ENCODE peak calls at places on chromosomes 7 and 10, in four cellular contexts. E, T, V and C are unnamed samples.

GRCh38 chr10:58220769-58221448 is 46.8 kb downstream of the IPMK start:
- DNase-seq in E (no peak), V (peak; percentile 55), T (no peak), C (no peak)

GRCh38 chr10:113133497-113133896 is 183.4 kb downstream of the TCF7L2 start:
- DNase-seq in V (no peak), E (no peak), T (no peak), C (no peak)

GRCh38 chr10:10897400-10897799 is 120.3 kb upstream of the CELF2 start:
- DNase-seq in V (no peak), E (no peak), T (no peak), C (no peak)

GRCh38 chr10:5985029-5985428 is 7.7 kb upstream of the IL15RA start:
- DNase-seq in T (no peak), V (no peak), E (no peak), C (no peak)

GRCh38 chr7:65820287-65820950 is 52.5 kb upstream of the VKORC1L1 start:
- DNase-seq in T (no peak), V (no peak), E (peak; percentile 3), C (no peak)

GRCh38 chr10:70853031-70853430 is 35.3 kb downstream of the PCBD1 start:
- DNase-seq in T (no peak), V (peak; percentile 67), E (no peak), C (no peak)

GRCh38 chr7:110534241-110534931 is 556.5 kb upstream of the LRRN3 start:
- DNase-seq in V (peak; percentile 92), T (no peak), E (no peak), C (peak; percentile 30)

GRCh38 chr7:142828101-142828500 is 26.8 kb upstream of the EPHB6 start:
- DNase-seq in T (no peak), E (peak; percentile 65), V (no peak), C (peak; percentile 69)

GRCh38 chr7:99393363-99394187 is 14.8 kb downstream of the PDAP1 start:
- DNase-seq in V (no peak), E (no peak), T (no peak), C (no peak)

GRCh38 chr10:77175631-77176222 is 461.9 kb downstream of the KCNMA1 start:
- DNase-seq in E (no peak), T (no peak), V (no peak), C (no peak)

GRCh38 chr10:31152421-31153133 is 120.9 kb upstream of the ZNF438 start:
- DNase-seq in V (no peak), T (peak; percentile 60), E (no peak), C (no peak)

GRCh38 chr10:124632064-124632531 is 112.1 kb downstream of the FAM53B start:
- DNase-seq in E (no peak), V (peak; percentile 82), T (peak; percentile 31), C (no peak)

GRCh38 chr7:21318916-21319270 is 109.0 kb upstream of the SP4 start:
- DNase-seq in E (no peak), V (no peak), T (peak; percentile 84), C (no peak)

GRCh38 chr10:34739915-34740314 is 75.2 kb downstream of the PARD3 start:
- DNase-seq in V (peak; percentile 79), E (no peak), T (peak; percentile 82), C (peak; percentile 67)

GRCh38 chr7:50362712-50363282 is 58.3 kb downstream of the IKZF1 start:
- DNase-seq in T (no peak), E (no peak), V (no peak), C (no peak)

GRCh38 chr7:139340808-139341057 is 404 bp upstream of the FMC1 start:
- DNase-seq in E (no peak), T (no peak), V (no peak), C (no peak)

GRCh38 chr7:55966851-55967250 is 2.5 kb downstream of the NIPSNAP2 start:
- DNase-seq in E (no peak), V (peak; percentile 27), T (no peak), C (no peak)

GRCh38 chr10:1724921-1725320 is 12.4 kb downstream of the ADARB2 start:
- DNase-seq in V (peak; percentile 38), T (no peak), E (no peak), C (no peak)

GRCh38 chr10:23408330-23408976 is 30.4 kb upstream of the OTUD1 start:
- DNase-seq in V (no peak), E (no peak), T (no peak), C (no peak)

GRCh38 chr10:133219782-133220181 is 10.2 kb upstream of the UTF1 start:
- DNase-seq in E (no peak), T (no peak), V (no peak), C (no peak)

GRCh38 chr7:90708841-90709317 is 112.8 kb downstream of the CDK14 start:
- DNase-seq in T (peak; percentile 23), E (peak; percentile 67), V (no peak), C (no peak)

GRCh38 chr10:46224414-46224682 is 62.4 kb upstream of the ANTXRL start:
- DNase-seq in T (no peak), E (no peak), V (no peak), C (no peak)

GRCh38 chr7:3437467-3437866 is 136.4 kb downstream of the SDK1 start:
- DNase-seq in T (no peak), E (no peak), V (no peak), C (no peak)

GRCh38 chr10:8034666-8035640 is 19.5 kb upstream of the GATA3 start:
- DNase-seq in V (no peak), E (no peak), T (no peak), C (peak; percentile 60)

GRCh38 chr10:80528901-80529300 is 8.8 kb upstream of the SH2D4B start:
- DNase-seq in T (no peak), V (no peak), E (no peak), C (no peak)

GRCh38 chr10:16518822-16519221 is 2.9 kb downstream of the C1QL3 start:
- DNase-seq in V (no peak), E (peak; percentile 23), T (no peak), C (no peak)

GRCh38 chr10:16519250-16519907 is 2.3 kb downstream of the C1QL3 start:
- DNase-seq in E (no peak), V (no peak), T (no peak), C (no peak)

GRCh38 chr10:16520900-16521299 is 779 bp downstream of the C1QL3 start:
- DNase-seq in T (no peak), E (peak; percentile 1), V (peak; percentile 13), C (no peak)

GRCh38 chr10:16521311-16522016 is at the start of gene C1QL3:
- DNase-seq in E (peak; percentile 2), V (peak; percentile 27), T (no peak), C (no peak)

DNA sequence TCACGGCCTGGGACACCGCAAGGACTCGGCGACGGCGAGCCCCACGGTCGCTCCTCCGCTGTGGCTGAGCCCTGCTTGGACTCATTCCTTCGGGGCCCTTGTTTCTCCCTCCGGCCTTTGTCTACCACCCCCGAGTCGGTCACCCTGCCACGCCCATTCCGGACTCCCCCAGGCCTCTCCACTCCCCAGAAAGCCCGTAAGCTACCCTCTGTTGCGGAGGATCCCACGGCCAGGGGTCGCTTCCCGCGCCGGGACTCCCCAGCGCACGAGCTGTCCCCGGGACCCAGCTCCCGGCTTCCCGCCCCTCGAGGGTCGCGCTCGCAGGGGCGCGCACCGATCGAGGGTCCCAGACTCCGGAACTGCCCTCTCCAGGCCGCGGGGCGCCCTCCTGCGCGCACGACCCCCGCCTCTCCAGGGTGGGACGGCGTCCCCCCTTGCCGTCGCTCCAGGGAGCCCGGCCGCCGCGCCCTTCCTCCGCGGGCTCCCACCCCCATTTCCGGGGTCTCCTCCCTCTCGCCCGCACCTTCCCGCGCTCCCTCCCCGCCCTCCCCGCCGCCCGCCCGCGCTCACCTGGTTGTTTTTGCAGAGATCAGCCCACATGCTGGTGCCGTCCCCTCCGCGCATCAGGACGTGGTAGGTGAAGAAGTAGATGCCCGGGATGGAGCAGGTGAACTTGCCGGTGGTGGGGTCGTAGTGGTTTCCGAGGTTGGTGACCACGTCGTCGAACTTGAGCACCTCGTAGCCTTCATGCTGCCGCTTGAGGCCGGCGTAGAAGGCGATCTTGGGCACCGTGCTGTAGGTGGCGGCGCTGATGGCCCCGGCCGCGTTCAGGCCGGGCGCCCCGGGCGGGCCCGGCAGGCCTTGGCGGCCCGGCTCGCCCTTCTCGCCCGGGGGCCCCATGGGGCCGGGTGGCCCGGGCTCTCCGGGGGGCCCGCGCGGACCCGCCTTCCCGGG is 1.5 kb downstream of the C1QL3 start:
- DNase-seq in V (no peak), T (no peak), E (no peak), C (no peak)
- H2AFZ ChIP-seq in V (peak overlapping the region; percentile 75), T (no peak overlapping the region), E (no peak overlapping the region), C (no peak overlapping the region)

GRCh38 chr7:103003004-103003403 is 71.6 kb downstream of the FBXL13 start:
- DNase-seq in V (no peak), T (no peak), E (no peak), C (no peak)
- H3K79me2 ChIP-seq in V (no peaks in the 10 kb centered on the region), T (no peaks in the 10 kb centered on the region), E (no peaks in the 10 kb centered on the region), C (no peaks in the 10 kb centered on the region)

GRCh38 chr10:22252286-22252800 is 34.5 kb upstream of the EBLN1 start:
- DNase-seq in T (peak; percentile 26), E (no peak), V (peak; percentile 28), C (no peak)
- H3K36me3 ChIP-seq in T (no peaks in the 10 kb centered on the region), E (no peaks in the 10 kb centered on the region), V (no peaks in the 10 kb centered on the region), C (no peaks in the 10 kb centered on the region)

DNA sequence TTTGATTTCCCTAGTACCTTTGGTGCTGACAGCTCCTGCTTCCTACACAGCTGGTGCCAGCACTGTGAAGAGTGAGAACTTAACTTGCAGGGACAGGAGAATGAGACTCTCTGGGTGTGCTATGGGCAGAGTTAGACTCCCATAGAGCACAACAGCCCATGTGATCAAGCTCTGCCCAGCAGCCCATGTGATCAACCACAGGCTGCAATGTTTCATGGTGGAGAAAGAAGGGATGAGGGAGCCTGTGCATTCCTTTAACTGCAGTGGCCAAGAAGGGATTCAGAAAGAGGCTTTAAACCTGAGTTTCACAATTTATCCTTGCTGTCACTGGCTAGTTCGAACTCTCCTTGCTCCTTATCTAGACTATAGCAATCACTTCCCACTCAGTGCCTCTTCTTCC is 10.0 kb upstream of the MEST start:
- DNase-seq in E (no peak), T (no peak), V (no peak), C (no peak)
- H2AFZ ChIP-seq in E (no peak overlapping the region), T (no peak overlapping the region), V (peak overlapping the region; percentile 68), C (no peak overlapping the region)

GRCh38 chr10:16440396-16441105 is 3.7 kb downstream of the PTER start:
- DNase-seq in E (peak; percentile 51), T (no peak), V (peak; percentile 88), C (peak; percentile 89)
- H3K79me2 ChIP-seq in E (peaks cover 16% of the 10 kb centered on the region), T (no peaks in the 10 kb centered on the region), V (peaks cover 42% of the 10 kb centered on the region), C (peaks cover 46% of the 10 kb centered on the region)

GRCh38 chr10:79147796-79148451 is 79.2 kb downstream of the ZMIZ1 start:
- DNase-seq in T (no peak), V (no peak), E (no peak), C (peak; percentile 54)
- H3K36me3 ChIP-seq in T (peaks cover 2% of the 10 kb centered on the region), V (no peaks in the 10 kb centered on the region), E (peaks cover 9% of the 10 kb centered on the region), C (no peaks in the 10 kb centered on the region)

GRCh38 chr7:154441811-154442210 is 389.6 kb downstream of the DPP6 start:
- DNase-seq in E (no peak), T (no peak), V (no peak), C (no peak)
- H2AFZ ChIP-seq in E (no peak overlapping the region), T (no peak overlapping the region), V (no peak overlapping the region), C (no peak overlapping the region)

DNA sequence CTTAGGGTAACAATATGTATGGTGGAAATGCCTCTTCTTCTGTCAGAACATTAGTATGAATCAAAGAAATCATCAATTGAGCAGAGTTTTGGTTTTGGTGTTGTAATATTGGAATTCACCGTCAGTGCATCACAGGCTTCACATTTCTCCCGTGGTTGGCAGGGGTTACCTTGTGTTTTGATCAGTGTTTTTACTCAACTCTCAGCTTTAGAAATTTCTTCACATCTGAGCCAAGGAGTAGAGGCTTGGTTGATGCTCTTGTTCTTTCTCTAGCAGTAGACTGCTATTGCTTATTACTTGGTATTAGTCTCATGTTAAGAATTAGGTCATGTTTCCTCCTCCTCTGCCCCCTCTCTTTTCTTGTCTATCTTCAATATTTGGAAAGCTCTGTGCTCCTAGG is 188.8 kb upstream of the SMIM30 start:
- DNase-seq in E (no peak), T (no peak), V (peak; percentile 40), C (no peak)
- H3K79me2 ChIP-seq in E (no peaks in the 10 kb centered on the region), T (no peaks in the 10 kb centered on the region), V (no peaks in the 10 kb centered on the region), C (no peaks in the 10 kb centered on the region)